ENCODE peak calls at places on chromosomes 2 and 18, in four cellular contexts. M, K, H and D are unnamed samples.

GRCh38 chr18:61870151-61870550 is 22.7 kb downstream of the RNF152 start:
- DNase-seq in M (peak; percentile 23), K (no peak), H (no peak), D (no peak)

GRCh38 chr2:205776139-205776538 is 93.8 kb downstream of the NRP2 start:
- DNase-seq in K (peak; percentile 62), H (no peak), M (peak; percentile 61), D (peak; percentile 63)

GRCh38 chr2:241613018-241613780 is 23.8 kb downstream of the THAP4 start:
- DNase-seq in M (no peak), K (no peak), H (no peak), D (no peak)

GRCh38 chr2:165952600-165953210 is 871 bp downstream of the TTC21B start:
- DNase-seq in M (no peak), K (peak; percentile 12), H (no peak), D (no peak)

GRCh38 chr2:96407041-96407918 is 71.7 kb downstream of the NCAPH start:
- DNase-seq in H (peak; percentile 26), M (peak; percentile 79), K (peak; percentile 77), D (peak; percentile 87)

GRCh38 chr2:137999273-137999672 is 35.0 kb downstream of the HNMT start:
- DNase-seq in H (no peak), M (no peak), K (no peak), D (no peak)

GRCh38 chr2:44189104-44189503 is 20.4 kb downstream of the PPM1B start:
- DNase-seq in K (no peak), H (no peak), M (no peak), D (no peak)

GRCh38 chr2:51410351-51410750 is 378.4 kb upstream of the NRXN1 start:
- DNase-seq in M (no peak), K (no peak), H (no peak), D (no peak)

GRCh38 chr18:54871231-54871630 is 43.0 kb downstream of the RAB27B start:
- DNase-seq in M (peak; percentile 62), H (no peak), K (no peak), D (no peak)

GRCh38 chr2:234823877-234824376 is 127.9 kb upstream of the SH3BP4 start:
- DNase-seq in M (no peak), K (peak; percentile 80), H (no peak), D (peak; percentile 87)

GRCh38 chr2:53569957-53570727 is 197.5 kb upstream of the CHAC2 start:
- DNase-seq in K (no peak), M (no peak), H (no peak), D (peak; percentile 9)

GRCh38 chr2:179612591-179613298 is 248.7 kb downstream of the ZNF385B start:
- DNase-seq in H (no peak), M (no peak), K (no peak), D (no peak)

GRCh38 chr2:31253344-31254155 is 19.6 kb downstream of the EHD3 start:
- DNase-seq in M (no peak), H (no peak), K (no peak), D (no peak)

GRCh38 chr2:1593371-1594205 is 150.7 kb downstream of the PXDN start:
- DNase-seq in H (no peak), K (no peak), M (peak; percentile 99), D (peak; percentile 28)

GRCh38 chr2:172708247-172708646 is 27.4 kb upstream of the RAPGEF4 start:
- DNase-seq in H (no peak), K (no peak), M (no peak), D (no peak)

GRCh38 chr18:60671022-60671421 is 298.4 kb upstream of the MC4R start:
- DNase-seq in H (no peak), M (no peak), K (no peak), D (no peak)

GRCh38 chr2:127094509-127095366 is 12.2 kb downstream of the BIN1 start:
- DNase-seq in K (no peak), M (peak; percentile 56), H (no peak), D (peak; percentile 43)

GRCh38 chr2:221997683-221998082 is 301.1 kb downstream of the PAX3 start:
- DNase-seq in K (no peak), H (no peak), M (no peak), D (no peak)

GRCh38 chr2:66862871-66863650 is 428.1 kb downstream of the MEIS1 start:
- DNase-seq in K (no peak), M (no peak), H (no peak), D (no peak)

GRCh38 chr2:41928593-41928992 is 119.2 kb upstream of the PKDCC start:
- DNase-seq in M (no peak), K (no peak), H (no peak), D (peak; percentile 72)

GRCh38 chr2:38317725-38318124 is 59.3 kb downstream of the ATL2 start:
- DNase-seq in H (no peak), M (no peak), K (no peak), D (no peak)

DNA sequence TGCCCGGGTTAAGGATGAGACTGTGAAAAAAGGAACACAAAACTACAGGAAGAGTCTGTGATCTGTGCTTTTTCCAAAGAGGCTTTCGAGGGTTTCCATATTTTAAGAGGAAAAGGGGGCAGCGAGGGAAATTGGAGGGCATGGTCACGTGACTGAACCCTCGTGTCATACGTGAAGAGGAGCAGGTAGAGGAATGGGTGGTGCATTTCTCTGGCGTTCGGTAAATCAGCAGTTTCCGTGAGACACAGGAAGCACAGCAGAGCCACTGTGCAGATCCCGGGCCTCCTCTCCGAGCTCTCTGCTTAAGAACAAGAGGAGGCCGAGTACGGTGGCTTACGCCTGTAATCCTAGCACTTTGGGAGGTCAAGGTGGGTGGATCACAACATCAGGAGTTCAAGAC is 219.7 kb downstream of the NDUFA10 start:
- DNase-seq in K (no peak), M (no peak), H (no peak), D (no peak)
- TF ChIP-seq PBX3 in K (no peak), M (no peak), H (no peak), D (no peak)

DNA sequence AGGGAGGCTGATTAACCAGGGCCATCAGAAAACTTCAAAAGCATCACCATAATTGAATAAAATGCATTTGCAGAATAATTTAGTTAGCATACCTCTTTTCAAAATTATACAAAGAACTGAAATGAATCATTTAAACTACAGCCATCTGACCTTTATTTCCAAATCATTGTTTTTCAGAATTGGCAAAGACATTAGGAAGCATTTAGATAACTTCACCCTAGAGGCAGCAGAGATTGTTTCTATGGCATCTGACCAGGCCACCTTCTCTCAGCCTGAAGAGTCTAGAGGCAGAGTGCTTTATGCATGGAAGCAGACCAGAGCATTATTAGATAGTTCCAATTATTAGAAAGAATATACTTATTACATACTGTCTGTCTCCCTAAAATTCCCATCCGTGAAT is 48.8 kb upstream of the CNTNAP5 start:
- DNase-seq in H (no peak), M (peak; percentile 41), K (no peak), D (no peak)
- TF ChIP-seq MAX in H (no peak), M (no peak), K (no peak), D (no peak)

GRCh38 chr18:12842459-12843380 is 41.3 kb downstream of the PTPN2 start:
- DNase-seq in K (no peak), H (no peak), M (no peak), D (no peak)
- TF ChIP-seq PBX3 in K (no peak), H (no peak), M (no peak), D (no peak)

DNA sequence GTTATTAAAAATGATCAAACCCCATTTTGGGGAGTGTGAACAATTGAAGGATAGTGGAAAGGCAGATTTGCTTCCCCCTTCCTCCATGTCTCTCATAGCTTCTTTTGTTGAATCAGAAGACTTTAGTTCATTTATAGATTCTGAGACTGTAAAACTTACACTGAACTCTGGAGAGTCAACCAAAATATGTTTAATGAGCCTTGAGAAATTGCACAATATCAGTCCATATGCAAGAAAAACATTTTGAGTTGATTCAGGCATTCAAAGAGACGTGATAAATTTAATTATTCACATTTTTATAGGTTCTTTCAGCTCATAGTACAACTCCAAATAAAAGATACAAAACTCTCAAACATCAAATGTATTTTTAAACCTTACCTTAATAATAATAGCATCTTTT is 354.4 kb upstream of the SPRED2 start:
- DNase-seq in K (no peak), M (no peak), H (no peak), D (no peak)
- TF ChIP-seq MAX in K (no peak), M (no peak), H (no peak), D (no peak)

GRCh38 chr2:55567298-55567697 is 47.8 kb downstream of the CFAP36 start:
- DNase-seq in H (no peak), K (no peak), M (no peak), D (no peak)
- TF ChIP-seq PBX3 in H (no peak), K (no peak), M (no peak), D (no peak)

GRCh38 chr2:213923543-213923942 is 487.3 kb upstream of the VWC2L start:
- DNase-seq in H (no peak), M (no peak), K (no peak), D (no peak)
- TF ChIP-seq MAX in H (no peak), M (no peak), K (no peak), D (no peak)

GRCh38 chr18:621181-621580 is 24.4 kb downstream of the CLUL1 start:
- DNase-seq in K (no peak), M (no peak), H (no peak), D (no peak)
- TF ChIP-seq PBX3 in K (no peak), M (no peak), H (no peak), D (no peak)

GRCh38 chr2:181686566-181687185 is 6.4 kb upstream of the NEUROD1 start:
- DNase-seq in H (no peak), K (no peak), M (no peak), D (no peak)
- TF ChIP-seq MAX in H (no peak), K (no peak), M (no peak), D (no peak)